ENCODE peak calls at places on chromosome 4, in ten cellular contexts. One of them, this sample, is unnamed.

GRCh38 chr4:76208005-76208765 is 5.4 kb downstream of the SCARB2 start:
- DNase-seq in nephron progenitor cell: no peak
- DNase-seq in T-helper 9 cell: no peak
- DNase-seq in AG20443: peak; percentile 78
- DNase-seq in NCI-H1105: no peak
- DNase-seq in midbrain: peak; percentile 80
- DNase-seq in activated CD8-positive, alpha-beta memory T cell treated with anti-CD3 and anti-CD28 coated beads for 1 hour: no peak
- DNase-seq in H7: no peak
- DNase-seq in endodermal cell: no peak
- DNase-seq in NCI-H2081: no peak
- DNase-seq in this sample: no peak

GRCh38 chr4:15337258-15337657 is 90.6 kb upstream of the C1QTNF7 start:
- DNase-seq in nephron progenitor cell: no peak
- DNase-seq in T-helper 9 cell: no peak
- DNase-seq in AG20443: no peak
- DNase-seq in NCI-H1105: no peak
- DNase-seq in midbrain: no peak
- DNase-seq in activated CD8-positive, alpha-beta memory T cell treated with anti-CD3 and anti-CD28 coated beads for 1 hour: no peak
- DNase-seq in H7: no peak
- DNase-seq in endodermal cell: no peak
- DNase-seq in NCI-H2081: no peak
- DNase-seq in this sample: no peak

GRCh38 chr4:168480991-168481588 is 798 bp upstream of the DDX60L start:
- DNase-seq in nephron progenitor cell: no peak
- DNase-seq in T-helper 9 cell: peak; percentile 8
- DNase-seq in AG20443: peak; percentile 51
- DNase-seq in NCI-H1105: peak; percentile 5
- DNase-seq in midbrain: peak; percentile 64
- DNase-seq in activated CD8-positive, alpha-beta memory T cell treated with anti-CD3 and anti-CD28 coated beads for 1 hour: no peak
- DNase-seq in H7: no peak
- DNase-seq in endodermal cell: no peak
- DNase-seq in NCI-H2081: peak; percentile 7
- DNase-seq in this sample: peak; percentile 14

GRCh38 chr4:73309211-73309610 is 50.6 kb upstream of the ANKRD17 start:
- DNase-seq in nephron progenitor cell: no peak
- DNase-seq in T-helper 9 cell: no peak
- DNase-seq in AG20443: no peak
- DNase-seq in NCI-H1105: no peak
- DNase-seq in midbrain: no peak
- DNase-seq in activated CD8-positive, alpha-beta memory T cell treated with anti-CD3 and anti-CD28 coated beads for 1 hour: no peak
- DNase-seq in H7: no peak
- DNase-seq in endodermal cell: no peak
- DNase-seq in NCI-H2081: no peak
- DNase-seq in this sample: no peak

GRCh38 chr4:84683486-84683885 is 100.6 kb downstream of the CDS1 start:
- DNase-seq in nephron progenitor cell: no peak
- DNase-seq in T-helper 9 cell: no peak
- DNase-seq in AG20443: no peak
- DNase-seq in NCI-H1105: no peak
- DNase-seq in midbrain: no peak
- DNase-seq in activated CD8-positive, alpha-beta memory T cell treated with anti-CD3 and anti-CD28 coated beads for 1 hour: no peak
- DNase-seq in H7: no peak
- DNase-seq in endodermal cell: no peak
- DNase-seq in NCI-H2081: no peak
- DNase-seq in this sample: no peak

GRCh38 chr4:117429061-117429460 is 343.7 kb upstream of the TRAM1L1 start:
- DNase-seq in nephron progenitor cell: no peak
- DNase-seq in T-helper 9 cell: no peak
- DNase-seq in AG20443: no peak
- DNase-seq in NCI-H1105: no peak
- DNase-seq in midbrain: no peak
- DNase-seq in activated CD8-positive, alpha-beta memory T cell treated with anti-CD3 and anti-CD28 coated beads for 1 hour: no peak
- DNase-seq in H7: no peak
- DNase-seq in endodermal cell: peak; percentile 66
- DNase-seq in NCI-H2081: no peak
- DNase-seq in this sample: no peak

GRCh38 chr4:113561092-113561491 is 200.4 kb downstream of the CAMK2D start:
- DNase-seq in nephron progenitor cell: no peak
- DNase-seq in T-helper 9 cell: no peak
- DNase-seq in AG20443: no peak
- DNase-seq in NCI-H1105: no peak
- DNase-seq in midbrain: no peak
- DNase-seq in activated CD8-positive, alpha-beta memory T cell treated with anti-CD3 and anti-CD28 coated beads for 1 hour: no peak
- DNase-seq in H7: no peak
- DNase-seq in endodermal cell: no peak
- DNase-seq in NCI-H2081: no peak
- DNase-seq in this sample: no peak

GRCh38 chr4:8818063-8818881 is 53.4 kb downstream of the HMX1 start:
- DNase-seq in nephron progenitor cell: no peak
- DNase-seq in T-helper 9 cell: no peak
- DNase-seq in AG20443: no peak
- DNase-seq in NCI-H1105: no peak
- DNase-seq in midbrain: no peak
- DNase-seq in activated CD8-positive, alpha-beta memory T cell treated with anti-CD3 and anti-CD28 coated beads for 1 hour: no peak
- DNase-seq in H7: peak; percentile 28
- DNase-seq in endodermal cell: no peak
- DNase-seq in NCI-H2081: no peak
- DNase-seq in this sample: no peak

GRCh38 chr4:98626350-98626749 is 32.1 kb downstream of the TSPAN5 start:
- DNase-seq in nephron progenitor cell: no peak
- DNase-seq in T-helper 9 cell: no peak
- DNase-seq in AG20443: peak; percentile 81
- DNase-seq in NCI-H1105: no peak
- DNase-seq in midbrain: no peak
- DNase-seq in activated CD8-positive, alpha-beta memory T cell treated with anti-CD3 and anti-CD28 coated beads for 1 hour: no peak
- DNase-seq in H7: no peak
- DNase-seq in endodermal cell: peak; percentile 84
- DNase-seq in NCI-H2081: no peak
- DNase-seq in this sample: no peak

GRCh38 chr4:11732155-11732554 is 303.5 kb upstream of the HS3ST1 start:
- DNase-seq in nephron progenitor cell: no peak
- DNase-seq in T-helper 9 cell: no peak
- DNase-seq in AG20443: no peak
- DNase-seq in NCI-H1105: no peak
- DNase-seq in midbrain: no peak
- DNase-seq in activated CD8-positive, alpha-beta memory T cell treated with anti-CD3 and anti-CD28 coated beads for 1 hour: no peak
- DNase-seq in H7: no peak
- DNase-seq in endodermal cell: no peak
- DNase-seq in NCI-H2081: peak; percentile 36
- DNase-seq in this sample: no peak

GRCh38 chr4:73208376-73208775 is 50.2 kb downstream of the ANKRD17 start:
- DNase-seq in nephron progenitor cell: no peak
- DNase-seq in T-helper 9 cell: no peak
- DNase-seq in AG20443: peak; percentile 42
- DNase-seq in NCI-H1105: no peak
- DNase-seq in midbrain: no peak
- DNase-seq in activated CD8-positive, alpha-beta memory T cell treated with anti-CD3 and anti-CD28 coated beads for 1 hour: no peak
- DNase-seq in H7: no peak
- DNase-seq in endodermal cell: no peak
- DNase-seq in NCI-H2081: no peak
- DNase-seq in this sample: no peak

GRCh38 chr4:31518796-31519250 is 798.7 kb downstream of the PCDH7 start:
- DNase-seq in nephron progenitor cell: no peak
- DNase-seq in T-helper 9 cell: no peak
- DNase-seq in AG20443: peak; percentile 10
- DNase-seq in NCI-H1105: no peak
- DNase-seq in midbrain: no peak
- DNase-seq in activated CD8-positive, alpha-beta memory T cell treated with anti-CD3 and anti-CD28 coated beads for 1 hour: no peak
- DNase-seq in H7: no peak
- DNase-seq in endodermal cell: no peak
- DNase-seq in NCI-H2081: no peak
- DNase-seq in this sample: no peak

GRCh38 chr4:120723105-120723504 is 199.4 kb downstream of the PRDM5 start:
- DNase-seq in nephron progenitor cell: no peak
- DNase-seq in T-helper 9 cell: no peak
- DNase-seq in AG20443: no peak
- DNase-seq in NCI-H1105: no peak
- DNase-seq in midbrain: no peak
- DNase-seq in activated CD8-positive, alpha-beta memory T cell treated with anti-CD3 and anti-CD28 coated beads for 1 hour: no peak
- DNase-seq in H7: no peak
- DNase-seq in endodermal cell: no peak
- DNase-seq in NCI-H2081: no peak
- DNase-seq in this sample: no peak

GRCh38 chr4:123421942-123422781 is 25.6 kb downstream of the SPRY1 start:
- DNase-seq in nephron progenitor cell: no peak
- DNase-seq in T-helper 9 cell: no peak
- DNase-seq in AG20443: no peak
- DNase-seq in NCI-H1105: no peak
- DNase-seq in midbrain: no peak
- DNase-seq in activated CD8-positive, alpha-beta memory T cell treated with anti-CD3 and anti-CD28 coated beads for 1 hour: no peak
- DNase-seq in H7: no peak
- DNase-seq in endodermal cell: no peak
- DNase-seq in NCI-H2081: no peak
- DNase-seq in this sample: no peak

GRCh38 chr4:138609943-138610350 is 367.8 kb upstream of the SLC7A11 start:
- DNase-seq in nephron progenitor cell: no peak
- DNase-seq in T-helper 9 cell: no peak
- DNase-seq in AG20443: peak; percentile 68
- DNase-seq in NCI-H1105: no peak
- DNase-seq in midbrain: no peak
- DNase-seq in activated CD8-positive, alpha-beta memory T cell treated with anti-CD3 and anti-CD28 coated beads for 1 hour: no peak
- DNase-seq in H7: no peak
- DNase-seq in endodermal cell: no peak
- DNase-seq in NCI-H2081: no peak
- DNase-seq in this sample: no peak

GRCh38 chr4:23373269-23373668 is 516.6 kb downstream of the PPARGC1A start:
- DNase-seq in nephron progenitor cell: no peak
- DNase-seq in T-helper 9 cell: no peak
- DNase-seq in AG20443: no peak
- DNase-seq in NCI-H1105: no peak
- DNase-seq in midbrain: no peak
- DNase-seq in activated CD8-positive, alpha-beta memory T cell treated with anti-CD3 and anti-CD28 coated beads for 1 hour: no peak
- DNase-seq in H7: no peak
- DNase-seq in endodermal cell: peak; percentile 71
- DNase-seq in NCI-H2081: no peak
- DNase-seq in this sample: no peak

GRCh38 chr4:169044723-169045447 is 34.8 kb upstream of the CBR4 start:
- DNase-seq in nephron progenitor cell: no peak
- DNase-seq in T-helper 9 cell: no peak
- DNase-seq in AG20443: no peak
- DNase-seq in NCI-H1105: no peak
- DNase-seq in midbrain: no peak
- DNase-seq in activated CD8-positive, alpha-beta memory T cell treated with anti-CD3 and anti-CD28 coated beads for 1 hour: no peak
- DNase-seq in H7: no peak
- DNase-seq in endodermal cell: no peak
- DNase-seq in NCI-H2081: no peak
- DNase-seq in this sample: no peak

GRCh38 chr4:142696334-142697122 is 149.6 kb downstream of the INPP4B start:
- DNase-seq in nephron progenitor cell: no peak
- DNase-seq in T-helper 9 cell: no peak
- DNase-seq in AG20443: no peak
- DNase-seq in NCI-H1105: no peak
- DNase-seq in midbrain: no peak
- DNase-seq in activated CD8-positive, alpha-beta memory T cell treated with anti-CD3 and anti-CD28 coated beads for 1 hour: no peak
- DNase-seq in H7: no peak
- DNase-seq in endodermal cell: no peak
- DNase-seq in NCI-H2081: no peak
- DNase-seq in this sample: peak; percentile 0

GRCh38 chr4:7295917-7296660 is 103.8 kb downstream of the SORCS2 start:
- DNase-seq in nephron progenitor cell: no peak
- DNase-seq in T-helper 9 cell: no peak
- DNase-seq in AG20443: peak; percentile 81
- DNase-seq in NCI-H1105: no peak
- DNase-seq in midbrain: peak; percentile 59
- DNase-seq in activated CD8-positive, alpha-beta memory T cell treated with anti-CD3 and anti-CD28 coated beads for 1 hour: no peak
- DNase-seq in H7: peak; percentile 79
- DNase-seq in endodermal cell: peak; percentile 71
- DNase-seq in NCI-H2081: no peak
- DNase-seq in this sample: no peak

GRCh38 chr4:11748169-11748872 is 319.6 kb upstream of the HS3ST1 start:
- DNase-seq in nephron progenitor cell: no peak
- DNase-seq in T-helper 9 cell: no peak
- DNase-seq in AG20443: no peak
- DNase-seq in NCI-H1105: no peak
- DNase-seq in midbrain: peak; percentile 3
- DNase-seq in activated CD8-positive, alpha-beta memory T cell treated with anti-CD3 and anti-CD28 coated beads for 1 hour: no peak
- DNase-seq in H7: no peak
- DNase-seq in endodermal cell: no peak
- DNase-seq in NCI-H2081: peak; percentile 22
- DNase-seq in this sample: no peak

GRCh38 chr4:168797176-168797575 is 212.9 kb downstream of the CBR4 start:
- DNase-seq in nephron progenitor cell: no peak
- DNase-seq in T-helper 9 cell: no peak
- DNase-seq in AG20443: peak; percentile 28
- DNase-seq in NCI-H1105: no peak
- DNase-seq in midbrain: no peak
- DNase-seq in activated CD8-positive, alpha-beta memory T cell treated with anti-CD3 and anti-CD28 coated beads for 1 hour: no peak
- DNase-seq in H7: no peak
- DNase-seq in endodermal cell: no peak
- DNase-seq in NCI-H2081: no peak
- DNase-seq in this sample: no peak

GRCh38 chr4:145177906-145178538 is 2.4 kb downstream of the OTUD4 start:
- DNase-seq in nephron progenitor cell: no peak
- DNase-seq in T-helper 9 cell: no peak
- DNase-seq in AG20443: no peak
- DNase-seq in NCI-H1105: no peak
- DNase-seq in midbrain: peak; percentile 14
- DNase-seq in activated CD8-positive, alpha-beta memory T cell treated with anti-CD3 and anti-CD28 coated beads for 1 hour: no peak
- DNase-seq in H7: no peak
- DNase-seq in endodermal cell: no peak
- DNase-seq in NCI-H2081: no peak
- DNase-seq in this sample: no peak

GRCh38 chr4:53573696-53574095 is 17.6 kb downstream of the LNX1 start:
- DNase-seq in nephron progenitor cell: no peak
- DNase-seq in T-helper 9 cell: no peak
- DNase-seq in AG20443: no peak
- DNase-seq in NCI-H1105: no peak
- DNase-seq in midbrain: no peak
- DNase-seq in activated CD8-positive, alpha-beta memory T cell treated with anti-CD3 and anti-CD28 coated beads for 1 hour: no peak
- DNase-seq in H7: no peak
- DNase-seq in endodermal cell: no peak
- DNase-seq in NCI-H2081: no peak
- DNase-seq in this sample: no peak

GRCh38 chr4:87657525-87657924 is 7.4 kb downstream of the DMP1 start:
- DNase-seq in nephron progenitor cell: no peak
- DNase-seq in T-helper 9 cell: no peak
- DNase-seq in AG20443: no peak
- DNase-seq in NCI-H1105: no peak
- DNase-seq in midbrain: no peak
- DNase-seq in activated CD8-positive, alpha-beta memory T cell treated with anti-CD3 and anti-CD28 coated beads for 1 hour: no peak
- DNase-seq in H7: no peak
- DNase-seq in endodermal cell: no peak
- DNase-seq in NCI-H2081: no peak
- DNase-seq in this sample: no peak

GRCh38 chr4:149203256-149204001 is 612.2 kb downstream of the IQCM start:
- DNase-seq in nephron progenitor cell: no peak
- DNase-seq in T-helper 9 cell: no peak
- DNase-seq in AG20443: peak; percentile 26
- DNase-seq in NCI-H1105: no peak
- DNase-seq in midbrain: no peak
- DNase-seq in activated CD8-positive, alpha-beta memory T cell treated with anti-CD3 and anti-CD28 coated beads for 1 hour: no peak
- DNase-seq in H7: no peak
- DNase-seq in endodermal cell: no peak
- DNase-seq in NCI-H2081: no peak
- DNase-seq in this sample: no peak

GRCh38 chr4:76198411-76199237 is 15.0 kb downstream of the SCARB2 start:
- DNase-seq in nephron progenitor cell: peak; percentile 19
- DNase-seq in T-helper 9 cell: no peak
- DNase-seq in AG20443: peak; percentile 65
- DNase-seq in NCI-H1105: peak; percentile 79
- DNase-seq in midbrain: peak; percentile 76
- DNase-seq in activated CD8-positive, alpha-beta memory T cell treated with anti-CD3 and anti-CD28 coated beads for 1 hour: no peak
- DNase-seq in H7: no peak
- DNase-seq in endodermal cell: peak; percentile 56
- DNase-seq in NCI-H2081: peak; percentile 18
- DNase-seq in this sample: peak; percentile 10

GRCh38 chr4:100591156-100591876 is 73.5 kb upstream of the EMCN start:
- DNase-seq in nephron progenitor cell: no peak
- DNase-seq in T-helper 9 cell: no peak
- DNase-seq in AG20443: no peak
- DNase-seq in NCI-H1105: peak; percentile 62
- DNase-seq in midbrain: no peak
- DNase-seq in activated CD8-positive, alpha-beta memory T cell treated with anti-CD3 and anti-CD28 coated beads for 1 hour: no peak
- DNase-seq in H7: no peak
- DNase-seq in endodermal cell: no peak
- DNase-seq in NCI-H2081: no peak
- DNase-seq in this sample: no peak

GRCh38 chr4:185512516-185512915 is 22.8 kb downstream of the PDLIM3 start:
- DNase-seq in nephron progenitor cell: no peak
- DNase-seq in T-helper 9 cell: no peak
- DNase-seq in AG20443: peak; percentile 29
- DNase-seq in NCI-H1105: no peak
- DNase-seq in midbrain: no peak
- DNase-seq in activated CD8-positive, alpha-beta memory T cell treated with anti-CD3 and anti-CD28 coated beads for 1 hour: no peak
- DNase-seq in H7: no peak
- DNase-seq in endodermal cell: no peak
- DNase-seq in NCI-H2081: no peak
- DNase-seq in this sample: no peak